ENCODE peak calls at places on chromosomes 7 and 10, in ten cellular contexts. Y is T-helper 1 cell; G is AG04449; S is nephron progenitor cell; K is activated CD4-positive, alpha-beta T cell treated with anti-CD3 and anti-CD28 coated beads, Interleukin-2, amount 50 U/mL, for 1 hour; W is heart left ventricle; R is fibroblast of pulmonary artery; M is stimulated activated CD4-positive, alpha-beta T cell treated with anti-CD3 and anti-CD28 coated beads, Interleukin-12 subunit alpha, Interleukin-12 subunit beta, amount 100 ng/mL, for 48 hours; T is SHP77 treated with DMSO at 0.1 percent for 48 hours; P is EL. Q is an unnamed sample.

GRCh38 chr10:71357792-71358265 is 38.8 kb downstream of the SLC29A3 start:
- DNase-seq in Y (no peak), G (no peak), S (no peak), K (no peak), W (no peak), R (peak), M (no peak), T (no peak), P (peak), Q (no peak)

GRCh38 chr10:131848296-131848695 is 52.5 kb upstream of the PPP2R2D start:
- DNase-seq in Y (no peak), G (no peak), S (no peak), K (no peak), W (no peak), R (no peak), M (no peak), T (no peak), P (no peak), Q (no peak)

GRCh38 chr7:859368-860030 is 16.9 kb upstream of the GET4 start:
- DNase-seq in Y (no peak), G (no peak), S (no peak), K (no peak), W (no peak), R (no peak), M (no peak), T (no peak), P (no peak), Q (no peak)

GRCh38 chr10:28558923-28559508 is 26.1 kb downstream of the WAC start:
- DNase-seq in Y (no peak), G (no peak), S (no peak), K (no peak), W (no peak), R (no peak), M (no peak), T (no peak), P (no peak), Q (no peak)

GRCh38 chr10:14723052-14723689 is 51.5 kb downstream of the FAM107B start:
- DNase-seq in Y (peak), G (no peak), S (no peak), K (peak), W (no peak), R (no peak), M (peak), T (no peak), P (no peak), Q (no peak)

GRCh38 chr10:30359373-30360206 is 10.5 kb upstream of the MTPAP start:
- DNase-seq in Y (peak), G (no peak), S (peak), K (peak), W (peak), R (peak), M (peak), T (peak), P (peak), Q (peak)

GRCh38 chr10:15802375-15802949 is 57.8 kb downstream of the MINDY3 start:
- DNase-seq in Y (no peak), G (no peak), S (no peak), K (no peak), W (no peak), R (no peak), M (no peak), T (no peak), P (no peak), Q (no peak)

GRCh38 chr7:28409716-28410627 is 2.3 kb upstream of the CREB5 start:
- DNase-seq in Y (no peak), G (no peak), S (peak), K (no peak), W (peak), R (peak), M (no peak), T (no peak), P (peak), Q (no peak)

GRCh38 chr10:79123547-79123963 is 54.8 kb downstream of the ZMIZ1 start:
- DNase-seq in Y (no peak), G (no peak), S (no peak), K (no peak), W (peak), R (no peak), M (no peak), T (no peak), P (no peak), Q (no peak)

GRCh38 chr7:65554-65953 is 126.8 kb upstream of the FAM20C start:
- DNase-seq in Y (no peak), G (no peak), S (no peak), K (no peak), W (peak), R (peak), M (no peak), T (no peak), P (peak), Q (no peak)

GRCh38 chr7:48255046-48255445 is 83.8 kb downstream of the ABCA13 start:
- DNase-seq in Y (no peak), G (no peak), S (no peak), K (no peak), W (no peak), R (peak), M (no peak), T (no peak), P (peak), Q (no peak)

GRCh38 chr10:124763267-124763666 is 19.1 kb upstream of the FAM53B start:
- DNase-seq in Y (no peak), G (no peak), S (no peak), K (no peak), W (no peak), R (peak), M (no peak), T (no peak), P (no peak), Q (no peak)

GRCh38 chr10:1360581-1361164 is 304.5 kb downstream of the WDR37 start:
- DNase-seq in Y (no peak), G (no peak), S (peak), K (no peak), W (no peak), R (no peak), M (no peak), T (no peak), P (no peak), Q (no peak)

GRCh38 chr10:10803273-10803672 is 214.4 kb upstream of the CELF2 start:
- DNase-seq in Y (no peak), G (no peak), S (no peak), K (no peak), W (peak), R (no peak), M (no peak), T (no peak), P (no peak), Q (no peak)

GRCh38 chr7:154789404-154789803 is 213.5 kb downstream of the PAXIP1 start:
- DNase-seq in Y (no peak), G (no peak), S (peak), K (no peak), W (no peak), R (no peak), M (no peak), T (peak), P (no peak), Q (no peak)